ENCODE peak calls at places on chromosomes 16 and 17, in six cellular contexts. T is cardiac muscle cell, C is GM23338, E is BE2C, U is heart right ventricle, G is heart left ventricle. B is an unnamed sample. For H3K4me1, the result is how much of the 10 kb centered on the place peaks cover.

GRCh38 chr17:83198366-83199341 is 119.2 kb downstream of the METRNL start:
- DNase-seq in U (peak), T (no peak), C (no peak), G (peak), E (peak), B (peak)

GRCh38 chr17:40350410-40351184 is 13.9 kb downstream of the GJD3 start:
- DNase-seq in U (no peak), T (peak), C (peak), E (peak), G (no peak), B (no peak)

GRCh38 chr17:43986225-43986981 is 18.0 kb upstream of the NAGS start:
- DNase-seq in C (no peak), E (no peak), T (no peak), G (no peak), U (no peak), B (no peak)

GRCh38 chr17:46061435-46061834 is 62.4 kb downstream of the STH start:
- DNase-seq in T (no peak), C (peak), U (no peak), G (no peak), E (no peak), B (no peak)

GRCh38 chr16:84737658-84738057 is 37.9 kb downstream of the USP10 start:
- DNase-seq in C (no peak), U (no peak), T (no peak), E (no peak), G (peak), B (no peak)

GRCh38 chr16:4537376-4538066 is 1.1 kb downstream of the CDIP1 start:
- DNase-seq in C (peak), T (peak), E (no peak), U (peak), G (peak), B (peak)

GRCh38 chr16:9311303-9311954 is 220.0 kb downstream of the HAPSTR1 start:
- DNase-seq in G (no peak), C (peak), E (no peak), T (peak), U (no peak), B (no peak)

GRCh38 chr17:871731-872517 is 89.8 kb downstream of the MRM3 start:
- DNase-seq in E (no peak), T (no peak), G (no peak), C (no peak), U (no peak), B (no peak)

GRCh38 chr17:57210224-57210553 is 46.1 kb upstream of the MSI2 start:
- DNase-seq in G (no peak), C (no peak), U (no peak), E (no peak), T (no peak), B (no peak)

GRCh38 chr16:51872536-51872935 is 674.4 kb downstream of the TOX3 start:
- DNase-seq in C (no peak), U (no peak), E (no peak), G (no peak), T (no peak), B (no peak)

GRCh38 chr16:89171216-89172170 is at the start of gene CDH15:
- DNase-seq in U (peak), T (peak), E (peak), C (peak), G (peak), B (peak)

GRCh38 chr17:72883351-72883750 is 209.1 kb downstream of the SLC39A11 start:
- DNase-seq in T (no peak), U (no peak), E (no peak), C (no peak), G (no peak), B (no peak)

GRCh38 chr17:29758255-29758654 is 135.5 kb upstream of the CORO6 start:
- DNase-seq in C (no peak), T (no peak), U (no peak), G (no peak), E (no peak), B (no peak)

GRCh38 chr16:85673529-85674417 is 15.0 kb downstream of the GINS2 start:
- DNase-seq in U (peak), G (no peak), E (peak), C (no peak), T (no peak), B (no peak)

GRCh38 chr17:49513616-49514373 is 18.7 kb downstream of the NGFR start:
- DNase-seq in T (no peak), G (peak), C (no peak), U (peak), E (no peak), B (peak)

GRCh38 chr17:8698142-8699050 is 46.2 kb downstream of the CCDC42 start:
- DNase-seq in G (peak), E (peak), U (peak), T (no peak), C (no peak), B (peak)

GRCh38 chr16:86045601-86045971 is 146.6 kb downstream of the IRF8 start:
- DNase-seq in T (no peak), U (no peak), C (no peak), E (no peak), G (no peak), B (peak)

GRCh38 chr17:21304091-21304490 is 19.6 kb downstream of the MAP2K3 start:
- DNase-seq in E (no peak), C (no peak), G (peak), U (no peak), T (no peak), B (peak)

GRCh38 chr17:5781236-5781927 is 197.1 kb upstream of the NLRP1 start:
- DNase-seq in E (no peak), G (no peak), T (no peak), U (no peak), C (no peak), B (no peak)

GRCh38 chr17:83177611-83178532 is 98.5 kb downstream of the METRNL start:
- DNase-seq in G (no peak), T (no peak), C (no peak), U (no peak), E (peak), B (peak)

GRCh38 chr17:2050871-2051387 is 4.0 kb upstream of the HIC1 start:
- DNase-seq in G (no peak), E (no peak), U (no peak), T (peak), C (peak), B (peak)

GRCh38 chr17:61757168-61757567 is 106.2 kb downstream of the BRIP1 start:
- DNase-seq in G (no peak), E (no peak), U (no peak), C (no peak), T (no peak), B (no peak)

GRCh38 chr17:43371227-43371821 is 27.5 kb upstream of the ARL4D start:
- DNase-seq in E (no peak), C (no peak), G (no peak), T (no peak), U (no peak), B (no peak)

GRCh38 chr17:2695961-2696760 is 15.4 kb downstream of the CLUH start:
- DNase-seq in U (no peak), C (no peak), T (no peak), E (no peak), G (peak), B (peak)

DNA sequence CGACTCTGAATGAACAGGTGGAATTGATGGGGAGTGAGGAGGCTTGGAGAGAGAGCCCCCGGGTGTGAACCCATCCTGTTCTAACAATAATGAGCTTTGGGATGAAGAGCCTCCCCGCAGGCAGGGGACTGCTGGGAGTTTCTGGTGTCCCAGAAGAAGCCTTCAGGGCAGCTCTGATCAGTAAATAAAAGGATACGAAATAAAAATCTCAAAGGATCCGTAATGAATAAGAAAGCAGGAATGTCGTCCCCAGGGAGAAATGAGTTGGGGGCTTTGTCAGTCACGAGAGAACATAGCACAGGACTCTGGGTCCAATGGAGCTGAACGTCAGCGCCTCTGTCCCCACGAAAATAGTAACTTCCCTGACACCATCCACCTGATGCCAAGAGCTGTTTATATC is 113.4 kb downstream of the PITPNC1 start:
- DNase-seq in T (no peak), C (peak), G (no peak), U (no peak), E (no peak), B (no peak)
- H3K4me3 ChIP-seq in T (no peak), C (peak), G (peak), U (peak), E (peak), B (peak)

GRCh38 chr16:70754371-70754770 is 46.6 kb downstream of the VAC14 start:
- DNase-seq in G (no peak), E (no peak), U (no peak), T (no peak), C (no peak), B (no peak)
- H3K4me1 ChIP-seq in G (under half), E (under half), U (under half), T (under half), C (under half), B (under half)

DNA sequence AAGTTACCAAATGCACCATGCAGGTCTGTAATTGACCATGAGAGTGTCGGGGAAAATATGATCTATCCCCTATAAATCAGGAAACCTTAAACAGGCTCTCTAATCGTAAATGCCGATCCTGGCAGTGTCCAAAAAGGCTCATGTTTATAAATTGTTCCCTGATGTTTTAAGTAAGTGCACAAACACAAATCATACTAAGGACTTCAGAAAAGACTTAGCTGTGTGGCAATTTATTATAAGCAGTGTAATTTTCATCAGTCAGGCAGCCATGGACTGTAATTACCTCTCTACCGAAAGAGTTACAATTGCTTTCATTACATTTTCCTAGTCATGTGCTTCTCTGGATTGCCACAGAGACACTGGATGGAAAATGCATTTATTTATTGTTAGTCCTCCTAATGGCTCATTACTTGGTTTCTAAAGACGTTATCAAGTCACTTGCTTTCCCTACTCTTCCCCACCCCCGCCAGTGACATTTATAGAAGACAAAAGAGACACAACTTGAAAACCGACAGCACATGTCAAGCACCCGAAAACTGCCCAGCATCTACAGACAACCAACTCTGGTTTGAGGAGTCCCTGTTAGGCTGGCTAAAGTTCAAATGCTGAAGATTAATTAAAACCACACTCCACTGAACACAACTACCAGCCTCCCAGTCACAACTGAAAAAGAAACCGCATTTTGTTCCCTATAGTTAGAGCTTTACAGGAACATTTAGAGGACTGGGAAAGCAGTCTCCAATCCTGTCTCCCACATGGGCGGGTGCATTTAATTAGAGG is 73.3 kb upstream of the COX10 start:
- DNase-seq in C (no peak), U (no peak), G (no peak), T (no peak), E (no peak), B (no peak)
- H3K4me3 ChIP-seq in C (no peak), U (no peak), G (no peak), T (no peak), E (peak), B (no peak)

GRCh38 chr17:75486951-75487350 is 28.4 kb downstream of the CASKIN2 start:
- DNase-seq in C (no peak), E (no peak), G (peak), U (no peak), T (no peak), B (no peak)
- H3K4me1 ChIP-seq in C (under half), E (under half), G (half or more), U (under half), T (under half), B (under half)

GRCh38 chr16:10868089-10868488 is 8.9 kb upstream of the CIITA start:
- DNase-seq in U (no peak), E (no peak), C (no peak), T (no peak), G (no peak), B (no peak)
- H3K4me3 ChIP-seq in U (no peak), E (no peak), C (no peak), T (no peak), G (peak), B (no peak)

GRCh38 chr17:50517504-50518264 is 9.4 kb downstream of the MYCBPAP start:
- DNase-seq in T (no peak), E (no peak), U (no peak), C (no peak), G (no peak), B (no peak)
- H3K4me1 ChIP-seq in T (under half), E (under half), U (under half), C (under half), G (under half), B (under half)

DNA sequence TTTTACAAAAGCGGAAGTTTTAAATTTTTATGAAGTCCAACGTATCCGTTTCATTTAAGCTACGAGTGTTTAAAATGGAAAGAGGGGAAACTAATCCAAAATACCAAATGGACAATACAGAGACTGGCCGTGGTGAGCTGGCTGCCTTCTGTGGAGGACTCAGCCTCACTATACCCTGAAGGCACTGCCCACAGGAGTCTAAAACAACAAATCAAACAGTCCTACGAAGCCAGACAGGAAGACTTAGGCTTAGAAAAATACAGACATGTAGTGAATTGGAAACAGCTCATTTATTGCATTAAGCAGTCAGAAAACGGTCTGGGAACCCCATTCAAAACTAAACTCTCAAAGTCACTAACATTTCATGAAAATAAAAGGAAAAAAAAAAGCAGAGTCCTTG is 75.1 kb downstream of the CYTH1 start:
- DNase-seq in U (no peak), E (no peak), G (no peak), C (no peak), T (no peak), B (no peak)
- H3K4me3 ChIP-seq in U (no peak), E (no peak), G (no peak), C (no peak), T (no peak), B (no peak)

GRCh38 chr16:81657731-81658130 is 121.4 kb upstream of the PLCG2 start:
- DNase-seq in C (no peak), G (no peak), E (no peak), T (no peak), U (no peak), B (peak)
- H3K4me1 ChIP-seq in C (under half), G (under half), E (under half), T (under half), U (under half), B (under half)

B was measured in sigmoid colon.